ENCODE peak calls at places on chromosomes 5 and 9, in nine cellular contexts. J, M, D, V, A, G, R, I and H are unnamed samples. For H3K4me1, the result is how much of the 10 kb centered on the place peaks cover.

GRCh38 chr9:133238272-133238850 is 29.3 kb upstream of the OBP2B start:
- DNase-seq in V (peak), J (peak), I (peak), M (peak), A (no peak), G (peak), R (peak), D (peak), H (peak)

GRCh38 chr9:85213650-85214607 is 527.8 kb downstream of the AGTPBP1 start:
- DNase-seq in J (no peak), M (no peak), I (no peak), A (no peak), D (no peak), V (no peak), G (peak), R (no peak), H (no peak)

GRCh38 chr5:126471875-126472537 is 48.8 kb downstream of the GRAMD2B start:
- DNase-seq in D (no peak), V (no peak), J (no peak), I (no peak), R (no peak), G (no peak), A (no peak), M (no peak), H (no peak)

GRCh38 chr5:36642089-36642488 is 35.7 kb downstream of the SLC1A3 start:
- DNase-seq in R (no peak), A (no peak), G (no peak), M (no peak), J (peak), I (no peak), D (no peak), V (no peak), H (no peak)

GRCh38 chr5:128469924-128470323 is 68.1 kb downstream of the FBN2 start:
- DNase-seq in I (no peak), M (no peak), V (no peak), R (no peak), D (no peak), G (no peak), J (peak), A (no peak), H (no peak)

GRCh38 chr5:151811593-151812321 is 40.0 kb downstream of the G3BP1 start:
- DNase-seq in J (peak), D (peak), R (no peak), V (no peak), G (no peak), I (peak), A (no peak), M (no peak), H (no peak)

GRCh38 chr5:115160975-115161475 is 8.7 kb downstream of the TRIM36 start:
- DNase-seq in D (no peak), R (no peak), J (no peak), M (no peak), G (no peak), I (no peak), A (no peak), V (no peak), H (no peak)

GRCh38 chr5:77907786-77908185 is 131.6 kb upstream of the TBCA start:
- DNase-seq in M (no peak), D (no peak), R (no peak), J (no peak), I (no peak), A (no peak), V (no peak), G (no peak), H (no peak)

GRCh38 chr5:6961123-6961522 is 247.9 kb downstream of the TENT4A start:
- DNase-seq in I (no peak), R (no peak), J (no peak), M (no peak), G (no peak), A (no peak), V (no peak), D (no peak), H (no peak)

GRCh38 chr9:110180713-110181434 is 27.1 kb downstream of the C9orf152 start:
- DNase-seq in D (peak), J (peak), A (no peak), V (peak), G (no peak), I (no peak), M (no peak), R (peak), H (peak)

GRCh38 chr5:72302171-72302570 is 17.9 kb downstream of the MRPS27 start:
- DNase-seq in V (no peak), D (no peak), J (no peak), G (peak), R (no peak), A (no peak), M (no peak), I (no peak), H (no peak)

GRCh38 chr5:146466521-146467349 is 19.6 kb downstream of the TCERG1 start:
- DNase-seq in V (no peak), G (no peak), I (no peak), M (no peak), R (no peak), J (peak), A (no peak), D (no peak), H (no peak)

GRCh38 chr9:88196456-88196855 is 58.2 kb upstream of the SPATA31C2 start:
- DNase-seq in I (no peak), A (no peak), R (no peak), M (no peak), G (no peak), D (no peak), V (peak), J (peak), H (no peak)

GRCh38 chr9:89750117-89750551 is 145.3 kb downstream of the GADD45G start:
- DNase-seq in V (no peak), I (peak), R (peak), J (no peak), D (no peak), M (peak), G (peak), A (no peak), H (no peak)

GRCh38 chr9:21709464-21710058 is 92.9 kb upstream of the MTAP start:
- DNase-seq in J (peak), G (peak), I (peak), M (no peak), R (no peak), A (peak), D (no peak), V (peak), H (no peak)

GRCh38 chr5:147898875-147899401 is 7.4 kb downstream of the C5orf46 start:
- DNase-seq in V (no peak), J (no peak), A (no peak), D (no peak), M (no peak), R (no peak), I (no peak), G (no peak), H (no peak)

GRCh38 chr9:9142001-9142400 is 1342.4 kb upstream of the DMAC1 start:
- DNase-seq in I (no peak), R (no peak), D (no peak), J (no peak), A (no peak), G (peak), V (no peak), M (no peak), H (no peak)

GRCh38 chr5:149153751-149154610 is 12.7 kb downstream of the ABLIM3 start:
- DNase-seq in I (peak), D (no peak), R (no peak), A (no peak), G (no peak), M (peak), V (peak), J (peak), H (peak)

GRCh38 chr9:99859395-99859980 is 37.8 kb downstream of the NR4A3 start:
- DNase-seq in G (peak), R (no peak), V (no peak), I (no peak), A (no peak), J (no peak), D (no peak), M (no peak), H (no peak)

GRCh38 chr5:162683280-162683679 is 615.7 kb downstream of the GABRG2 start:
- DNase-seq in A (no peak), M (no peak), V (no peak), J (no peak), R (no peak), G (no peak), I (no peak), D (no peak), H (no peak)

GRCh38 chr5:124755565-124755964 is 9.1 kb upstream of the ZNF608 start:
- DNase-seq in G (peak), A (no peak), D (no peak), J (peak), I (no peak), V (no peak), M (no peak), R (no peak), H (no peak)

GRCh38 chr9:16133032-16133431 is 580.2 kb downstream of the CCDC171 start:
- DNase-seq in G (no peak), D (no peak), A (no peak), V (no peak), M (no peak), J (no peak), I (no peak), R (no peak), H (no peak)

GRCh38 chr5:15106530-15107283 is 235.1 kb upstream of the ANKH start:
- DNase-seq in R (no peak), V (no peak), M (no peak), G (no peak), I (no peak), A (no peak), D (no peak), J (no peak), H (no peak)

GRCh38 chr5:96476654-96477053 is 43.6 kb upstream of the PCSK1 start:
- DNase-seq in J (peak), A (no peak), M (no peak), I (no peak), D (no peak), V (no peak), G (no peak), R (no peak), H (no peak)

GRCh38 chr9:135992486-135993408 is 31.6 kb upstream of the UBAC1 start:
- DNase-seq in R (peak), D (peak), A (no peak), V (peak), G (peak), J (peak), I (peak), M (peak), H (peak)

GRCh38 chr9:94882953-94883641 is 156.6 kb downstream of the AOPEP start:
- DNase-seq in G (no peak), J (no peak), I (peak), A (no peak), V (peak), D (no peak), R (no peak), M (no peak), H (no peak)
- H3K4me1 ChIP-seq in G (under half), J (under half), I (half or more), A (under half), V (under half), D (under half), R (under half), M (under half), H (under half)

DNA sequence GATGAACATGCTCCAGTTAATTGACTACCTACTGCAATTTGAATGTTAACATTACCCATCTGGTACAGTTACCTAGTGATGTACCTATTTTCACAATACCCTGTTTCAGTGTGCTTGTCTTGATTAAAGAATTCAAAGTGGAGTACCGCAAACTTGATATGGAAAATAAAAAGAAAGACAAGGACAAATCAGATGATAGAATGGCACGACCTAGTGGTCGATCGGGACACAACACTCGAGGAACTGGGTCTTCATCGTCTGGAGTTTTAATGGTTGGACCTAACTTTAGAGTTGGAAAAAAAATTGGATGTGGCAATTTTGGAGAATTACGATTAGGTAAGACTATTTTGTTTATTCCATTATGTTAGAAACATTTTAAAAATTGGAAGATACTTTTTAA is 33.5 kb downstream of the CSNK1G3 start:
- DNase-seq in A (no peak), M (no peak), D (no peak), G (peak), J (peak), R (no peak), I (no peak), V (peak), H (no peak)
- H3K4me1 ChIP-seq in A (under half), M (under half), D (under half), G (under half), J (under half), R (under half), I (under half), V (under half), H (under half)

DNA sequence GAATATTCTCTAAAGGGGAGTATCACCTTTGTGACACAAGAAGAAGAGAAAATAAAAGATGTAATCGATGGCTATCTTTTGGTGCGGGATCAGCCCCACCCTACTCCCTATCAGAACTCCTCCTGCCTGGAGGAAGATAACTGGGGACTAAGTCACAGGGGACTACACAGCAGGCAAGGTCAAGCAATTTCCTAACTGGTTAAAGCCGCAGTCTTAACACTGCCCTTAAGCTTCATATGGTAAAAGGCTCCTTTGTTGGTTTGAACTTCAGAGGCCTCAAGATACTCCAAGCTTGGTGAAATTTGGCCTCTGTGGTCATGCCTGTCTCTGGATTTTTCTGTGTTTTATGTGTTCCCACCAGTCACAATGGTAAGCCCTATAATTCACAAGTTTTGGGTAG is 1.3 kb upstream of the SHISAL2B start:
- DNase-seq in J (no peak), V (no peak), R (no peak), I (no peak), G (peak), M (no peak), A (no peak), D (no peak), H (no peak)
- H3K4me1 ChIP-seq in J (under half), V (under half), R (under half), I (under half), G (under half), M (under half), A (under half), D (under half), H (under half)

GRCh38 chr5:179802207-179802883 is 4.3 kb downstream of the MGAT4B start:
- DNase-seq in G (no peak), J (no peak), D (peak), I (no peak), V (no peak), R (peak), A (no peak), M (peak), H (no peak)

GRCh38 chr5:179801304-179802206 is 5.1 kb downstream of the MGAT4B start:
- DNase-seq in D (peak), M (peak), I (peak), V (peak), R (peak), A (peak), G (peak), J (peak), H (peak)

GRCh38 chr5:179799644-179799973 is 5.8 kb downstream of the LTC4S start:
- DNase-seq in R (no peak), V (no peak), I (no peak), J (no peak), M (no peak), D (peak), A (no peak), G (no peak), H (no peak)

GRCh38 chr5:179800071-179800695 is 6.4 kb downstream of the LTC4S start:
- DNase-seq in M (peak), I (no peak), J (no peak), R (peak), D (peak), G (no peak), A (no peak), V (no peak), H (no peak)

DNA sequence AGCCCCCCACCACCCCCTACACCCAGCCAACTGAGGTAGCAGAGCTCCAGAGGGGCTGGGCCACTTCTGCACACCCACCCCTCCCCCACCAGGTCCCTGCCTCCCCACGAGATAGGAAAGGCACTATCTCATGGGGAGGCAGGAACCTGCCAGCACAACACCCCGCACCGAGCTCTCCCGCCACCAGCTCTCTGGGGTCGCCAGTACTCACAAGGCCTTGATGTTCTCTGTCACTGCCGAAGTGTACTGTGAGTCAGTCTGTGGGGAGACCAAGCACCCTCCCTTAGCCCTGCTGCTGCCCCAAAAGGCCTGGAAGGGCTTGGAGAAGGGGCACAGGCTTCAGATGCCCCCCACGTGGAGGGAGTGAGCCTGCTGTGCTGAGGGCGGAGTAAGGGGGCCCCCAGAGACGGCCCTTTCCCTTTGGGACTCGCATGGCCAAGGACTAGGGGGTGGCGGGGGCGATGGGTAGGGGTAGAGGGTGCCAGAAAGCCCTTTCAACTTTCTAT is 5.9 kb downstream of the MGAT4B start:
- DNase-seq in G (no peak), R (no peak), V (no peak), J (no peak), I (no peak), A (no peak), M (peak), D (peak), H (no peak)
- H3K4me1 ChIP-seq in G (under half), R (under half), V (half or more), J (under half), I (half or more), A (under half), M (under half), D (half or more), H (under half)

GRCh38 chr9:127769985-127770904 is 8.2 kb downstream of the SH2D3C start:
- DNase-seq in A (no peak), D (no peak), J (no peak), M (no peak), G (no peak), V (no peak), R (no peak), I (no peak), H (no peak)
- H3K4me1 ChIP-seq in A (half or more), D (under half), J (under half), M (under half), G (under half), V (under half), R (under half), I (under half), H (under half)

GRCh38 chr9:122085260-122085659 is 7.8 kb downstream of the TTLL11 start:
- DNase-seq in M (no peak), V (no peak), A (no peak), I (no peak), J (no peak), R (no peak), G (no peak), D (no peak), H (no peak)

GRCh38 chr9:122088880-122089567 is 4.1 kb downstream of the TTLL11 start:
- DNase-seq in V (peak), I (no peak), G (no peak), J (no peak), M (no peak), R (no peak), D (no peak), A (no peak), H (no peak)

GRCh38 chr9:122084276-122084675 is 8.8 kb downstream of the TTLL11 start:
- DNase-seq in D (no peak), V (no peak), R (no peak), A (no peak), G (no peak), J (no peak), M (no peak), I (no peak), H (no peak)

GRCh38 chr9:122087406-122088200 is 5.5 kb downstream of the TTLL11 start:
- DNase-seq in R (no peak), J (peak), V (no peak), M (peak), G (no peak), A (no peak), I (no peak), D (peak), H (peak)

DNA sequence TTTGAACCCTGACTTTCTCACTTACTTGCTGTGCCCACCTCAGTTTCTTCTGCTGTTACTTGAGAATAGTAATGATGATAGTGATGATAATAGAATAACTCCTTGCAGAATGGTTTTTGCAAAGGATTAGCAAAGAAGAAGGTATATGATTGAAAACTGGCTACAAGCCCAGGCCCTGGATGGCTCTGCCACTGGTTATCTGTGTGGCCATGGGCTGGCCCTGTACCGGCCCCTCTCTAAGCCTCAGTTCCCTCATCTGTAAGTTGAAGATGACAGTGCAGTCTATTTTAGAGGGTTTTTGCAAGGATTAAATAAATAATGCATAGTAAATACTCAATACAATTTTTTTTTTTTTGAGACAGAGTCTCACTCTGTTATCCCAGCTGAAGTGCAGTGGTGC is 6.2 kb downstream of the TTLL11 start:
- DNase-seq in A (no peak), V (no peak), J (no peak), G (no peak), M (no peak), I (no peak), D (no peak), R (no peak), H (no peak)
- H3K4me1 ChIP-seq in A (under half), V (under half), J (under half), G (under half), M (under half), I (under half), D (half or more), R (under half), H (half or more)

DNA sequence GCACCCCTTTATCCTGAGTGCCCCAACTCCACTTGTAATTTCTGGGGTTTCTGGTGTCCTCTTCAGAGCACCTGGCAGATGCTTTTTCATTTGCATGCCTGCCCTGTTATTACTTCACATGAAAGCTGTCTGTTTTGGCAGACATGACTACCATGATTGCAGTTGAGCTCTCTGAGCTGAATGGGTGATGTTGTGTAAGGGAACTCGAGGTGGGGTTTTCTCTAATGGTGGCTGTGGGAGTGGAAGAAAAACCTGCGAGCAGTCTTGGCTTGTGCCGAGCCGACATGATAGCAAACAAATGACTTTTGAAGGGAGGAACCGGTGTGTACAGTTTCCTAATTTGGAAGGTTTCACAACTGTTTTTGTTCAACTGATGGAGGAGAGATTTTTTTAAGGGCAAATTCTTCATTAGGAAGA is 196.2 kb downstream of the AOPEP start:
- DNase-seq in A (no peak), J (peak), I (no peak), G (no peak), M (no peak), R (no peak), V (no peak), D (peak), H (peak)
- H3K4me1 ChIP-seq in A (under half), J (under half), I (under half), G (under half), M (under half), R (half or more), V (under half), D (under half), H (half or more)